ENCODE peak calls at places on chromosome 2, in seven cellular contexts. B is H54; C is naive B cell; E is activated effector memory CD4-positive, alpha-beta T cell treated with anti-CD3 and anti-CD28 coated beads, Interleukin-2, amount 50 U/mL, for 16 hours; T is GM12864; R is lower leg skin; Z is NCI-H526 treated with DMSO at 0.1 percent for 48 hours. H is an unnamed sample.

GRCh38 chr2:26631815-26632214 is 9.4 kb downstream of the CIB4 start:
- DNase-seq in B (no peak), C (no peak), E (no peak), T (no peak), R (no peak), Z (no peak), H (no peak)

GRCh38 chr2:10573709-10574108 is 116.1 kb downstream of the NOL10 start:
- DNase-seq in B (no peak), C (no peak), E (no peak), T (no peak), R (no peak), Z (no peak), H (no peak)

GRCh38 chr2:120353591-120353898 is 7.6 kb downstream of the INHBB start:
- DNase-seq in B (no peak), C (no peak), E (no peak), T (no peak), R (no peak), Z (no peak), H (no peak)

GRCh38 chr2:58633576-58634365 is 392.6 kb upstream of the FANCL start:
- DNase-seq in B (no peak), C (no peak), E (no peak), T (no peak), R (no peak), Z (no peak), H (no peak)

GRCh38 chr2:102498414-102498813 is 25.4 kb downstream of the SLC9A4 start:
- DNase-seq in B (no peak), C (no peak), E (no peak), T (no peak), R (no peak), Z (peak), H (no peak)

GRCh38 chr2:237757616-237758015 is 41.0 kb upstream of the RBM44 start:
- DNase-seq in B (no peak), C (no peak), E (no peak), T (no peak), R (peak), Z (no peak), H (no peak)

GRCh38 chr2:120832296-120833070 is 96.8 kb downstream of the GLI2 start:
- DNase-seq in B (no peak), C (no peak), E (peak), T (no peak), R (no peak), Z (no peak), H (no peak)

GRCh38 chr2:236166781-236167296 is 1.3 kb downstream of the GBX2 start:
- DNase-seq in B (no peak), C (no peak), E (no peak), T (no peak), R (peak), Z (no peak), H (peak)

GRCh38 chr2:100278986-100279385 is 43.3 kb downstream of the LONRF2 start:
- DNase-seq in B (no peak), C (no peak), E (no peak), T (no peak), R (peak), Z (no peak), H (no peak)

GRCh38 chr2:172813314-172813888 is 77.8 kb downstream of the RAPGEF4 start:
- DNase-seq in B (no peak), C (no peak), E (no peak), T (no peak), R (no peak), Z (peak), H (no peak)

GRCh38 chr2:212520340-212520739 is 18.3 kb downstream of the ERBB4 start:
- DNase-seq in B (no peak), C (no peak), E (no peak), T (no peak), R (no peak), Z (peak), H (no peak)

GRCh38 chr2:156947261-156947660 is 310.2 kb upstream of the GALNT5 start:
- DNase-seq in B (no peak), C (no peak), E (no peak), T (no peak), R (no peak), Z (no peak), H (no peak)

H was measured in mesenteric fat pad.